ENCODE peak calls at places on chromosomes 7 and 10, in four cellular contexts. G is HepG2, L is A549, F is K562. E is an unnamed sample.

GRCh38 chr7:77407906-77408305 is 8.2 kb downstream of the GSAP start:
- DNase-seq in G (no peak), L (no peak), F (no peak), E (no peak)

GRCh38 chr7:108080094-108080656 is 50.0 kb downstream of the LAMB4 start:
- DNase-seq in G (no peak), L (no peak), F (peak), E (no peak)

GRCh38 chr7:123460616-123461015 is 73.8 kb downstream of the IQUB start:
- DNase-seq in G (no peak), L (no peak), F (no peak), E (no peak)

GRCh38 chr7:140059288-140060242 is 3.2 kb downstream of the PARP12 start:
- DNase-seq in G (peak), L (peak), F (peak), E (no peak)

GRCh38 chr7:70935854-70936253 is 196.1 kb upstream of the GALNT17 start:
- DNase-seq in G (no peak), L (no peak), F (no peak), E (no peak)

GRCh38 chr7:95472521-95473160 is 13.1 kb upstream of the ASB4 start:
- DNase-seq in G (no peak), L (no peak), F (no peak), E (no peak)

GRCh38 chr10:60578217-60578616 is 188.5 kb upstream of the ANK3 start:
- DNase-seq in G (no peak), L (no peak), F (no peak), E (no peak)

GRCh38 chr7:38163671-38164070 is 14.4 kb upstream of the STARD3NL start:
- DNase-seq in G (no peak), L (no peak), F (no peak), E (no peak)

GRCh38 chr10:118339096-118339495 is 3.0 kb downstream of the FAM204A start:
- DNase-seq in G (no peak), L (no peak), F (no peak), E (no peak)

GRCh38 chr10:74934100-74934812 is 107.9 kb downstream of the KAT6B start:
- DNase-seq in G (no peak), L (no peak), F (no peak), E (no peak)

GRCh38 chr7:3495530-3495929 is 194.5 kb downstream of the SDK1 start:
- DNase-seq in G (no peak), L (no peak), F (no peak), E (no peak)

GRCh38 chr10:92740762-92741161 is 51.0 kb downstream of the HHEX start:
- DNase-seq in G (no peak), L (no peak), F (no peak), E (no peak)

GRCh38 chr10:33749042-33749441 is 414.6 kb upstream of the NRP1 start:
- DNase-seq in G (no peak), L (no peak), F (no peak), E (no peak)

GRCh38 chr7:50779427-50779826 is 3.3 kb downstream of the GRB10 start:
- DNase-seq in G (no peak), L (no peak), F (no peak), E (no peak)

GRCh38 chr7:1313591-1313990 is 80.9 kb downstream of the UNCX start:
- DNase-seq in G (no peak), L (no peak), F (no peak), E (no peak)

DNA sequence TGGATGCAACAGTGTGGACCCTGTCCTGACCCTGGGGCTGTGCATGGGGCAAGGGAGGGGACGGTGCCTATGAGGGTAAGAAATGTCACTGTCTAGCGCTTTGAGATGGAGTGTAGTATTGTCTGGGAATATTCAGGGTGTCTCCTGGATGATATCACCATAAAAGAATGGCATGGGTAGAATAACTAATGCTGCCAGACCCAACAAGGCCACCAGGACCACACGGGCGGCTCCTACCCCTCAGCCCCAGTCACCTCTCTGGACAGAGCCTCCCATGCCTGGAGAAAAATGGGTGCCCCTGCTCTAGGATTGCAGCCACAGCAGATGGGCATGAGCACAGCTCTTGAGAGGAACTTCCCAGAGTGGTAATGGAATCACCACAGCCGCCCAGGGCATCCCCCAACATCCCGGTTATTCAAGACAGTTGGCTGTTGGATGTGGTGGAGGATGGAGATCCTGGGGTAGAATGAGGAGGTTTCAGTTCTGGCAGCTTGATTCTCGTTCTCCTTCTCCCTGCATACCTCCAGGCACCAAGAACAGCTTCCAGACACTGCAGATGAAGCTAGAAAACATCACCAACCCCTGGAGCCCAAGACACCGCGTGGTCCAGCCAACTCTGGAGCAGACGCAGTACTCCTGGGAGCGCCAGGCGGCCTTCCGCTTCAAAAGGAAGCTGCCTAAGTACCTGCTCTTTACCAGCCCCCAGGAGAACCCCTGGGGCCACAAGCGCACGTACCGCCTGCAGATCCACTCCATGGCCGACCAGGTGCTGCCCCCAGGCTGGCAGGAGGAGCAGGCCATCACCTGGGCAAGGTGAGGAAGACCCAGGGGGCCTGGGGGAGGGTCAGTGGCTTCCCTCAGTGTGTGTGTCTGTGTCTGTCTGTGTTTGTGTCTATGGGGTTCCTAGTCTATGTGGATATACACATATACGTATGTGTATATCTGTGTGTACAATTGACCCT is 6.2 kb downstream of the AOC1 start:
- DNase-seq in G (no peak), L (no peak), F (no peak), E (no peak)
- TF ChIP-seq JUN in G (no peak), L (no peak), F (no peak), E (no peak)

DNA sequence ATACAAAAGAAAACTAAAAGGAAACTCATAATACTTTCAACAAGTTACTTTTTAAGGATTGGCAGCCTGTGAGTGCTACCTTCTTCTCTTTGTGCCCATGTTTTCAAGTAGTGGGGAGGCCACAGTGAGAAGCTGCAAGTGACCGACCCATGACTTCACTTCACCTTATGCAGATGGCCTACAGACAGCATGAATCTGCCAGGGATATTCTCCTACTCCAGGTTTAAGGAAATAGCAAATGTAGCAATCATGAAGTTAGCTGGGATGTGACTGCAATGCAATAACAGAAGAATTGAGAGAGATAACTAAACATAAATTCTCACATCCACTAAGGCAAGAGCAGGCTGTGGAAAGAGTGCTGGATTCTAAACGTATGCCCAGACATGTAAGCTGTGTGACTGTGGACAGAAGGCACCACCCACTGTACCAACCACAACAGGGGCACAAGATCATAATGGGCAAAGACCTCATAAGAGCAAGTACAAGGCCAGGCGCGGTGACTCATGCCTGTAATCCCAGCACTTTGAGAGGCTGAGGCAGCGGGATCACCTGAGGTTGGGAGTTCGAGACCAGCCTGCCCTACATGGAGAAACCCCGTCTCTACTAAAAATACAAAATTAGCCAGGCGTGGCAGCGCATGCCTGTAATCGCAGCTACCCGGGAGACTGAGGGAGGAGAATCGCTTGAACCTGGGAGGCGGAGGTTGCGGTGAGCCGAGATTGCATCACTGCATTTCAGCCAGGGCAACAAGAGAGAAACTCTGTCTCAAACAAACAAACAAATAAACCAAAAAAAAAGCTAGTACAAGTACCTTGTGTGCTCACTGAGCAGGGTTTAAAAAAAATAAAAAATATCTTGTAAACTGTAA is 10.9 kb upstream of the SPOCK2 start:
- DNase-seq in G (peak), L (no peak), F (peak), E (no peak)
- TF ChIP-seq HMGXB4 in G (no peak), L (no peak), F (no peak), E (no peak)

GRCh38 chr7:4665661-4666060 is 16.4 kb upstream of the FOXK1 start:
- DNase-seq in G (no peak), L (no peak), F (no peak), E (no peak)

GRCh38 chr7:4661871-4662270 is 20.2 kb upstream of the FOXK1 start:
- DNase-seq in G (no peak), L (no peak), F (no peak), E (no peak)

GRCh38 chr7:4667776-4668509 is 14.2 kb upstream of the FOXK1 start:
- DNase-seq in G (no peak), L (no peak), F (no peak), E (no peak)

GRCh38 chr7:4659551-4660286 is 22.4 kb upstream of the FOXK1 start:
- DNase-seq in G (no peak), L (no peak), F (peak), E (peak)

DNA sequence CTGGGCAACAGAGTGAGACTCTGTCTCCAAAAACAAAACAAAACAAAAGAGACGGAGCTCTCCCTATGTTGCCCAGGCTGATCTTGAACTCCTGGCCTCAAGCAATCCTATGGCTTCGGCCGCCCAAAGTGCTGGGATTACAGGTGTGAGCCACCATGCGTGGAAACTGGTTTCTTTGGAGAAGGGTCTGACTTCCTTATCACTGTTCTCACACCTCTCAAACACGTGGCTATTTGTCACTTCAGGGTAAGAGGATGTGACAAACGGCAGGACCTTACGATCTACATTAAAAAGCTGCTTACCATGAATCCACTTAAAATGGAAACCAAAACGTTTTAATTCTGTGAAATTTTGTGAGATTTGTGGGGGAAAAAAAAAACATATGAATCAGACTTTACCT is 18.9 kb upstream of the FOXK1 start:
- DNase-seq in G (no peak), L (no peak), F (peak), E (no peak)
- TF ChIP-seq JUN in G (no peak), L (no peak), F (no peak), E (no peak)

GRCh38 chr10:99975942-99976809 is 33.6 kb downstream of the DNMBP start:
- DNase-seq in G (no peak), L (no peak), F (no peak), E (no peak)
- TF ChIP-seq HMGXB4 in G (no peak), L (no peak), F (no peak), E (no peak)